ENCODE peak calls at places on chromosomes 2 and 18, in ten cellular contexts. E, T, V, B, Q, Z, F, D, C and G are unnamed samples.

GRCh38 chr18:32552421-32553030 is 81.8 kb upstream of the GAREM1 start:
- DNase-seq in T (peak; percentile 56), V (peak; percentile 72), Q (peak; percentile 33), E (peak; percentile 36), B (peak; percentile 28), D (peak; percentile 73), Z (peak; percentile 65), C (peak; percentile 61), F (peak; percentile 32), G (peak; percentile 15)

GRCh38 chr18:13614318-13614643 is 112.1 kb downstream of the FAM210A start:
- DNase-seq in Q (no peak), T (no peak), F (no peak), B (no peak), Z (no peak), E (no peak), C (no peak), D (no peak), V (peak; percentile 39), G (no peak)

GRCh38 chr2:44515416-44515815 is 153.7 kb downstream of the CAMKMT start:
- DNase-seq in B (no peak), E (no peak), C (no peak), Z (no peak), T (no peak), D (no peak), Q (no peak), F (no peak), V (no peak), G (no peak)

GRCh38 chr2:128026422-128027277 is 1.2 kb downstream of the SAP130 start:
- DNase-seq in Z (no peak), Q (no peak), C (no peak), T (no peak), F (peak; percentile 2), V (no peak), E (no peak), D (peak; percentile 10), B (no peak), G (no peak)

GRCh38 chr2:118103963-118104942 is 16.0 kb downstream of the INSIG2 start:
- DNase-seq in E (no peak), F (no peak), V (no peak), C (no peak), T (no peak), Z (no peak), Q (no peak), D (no peak), B (no peak), G (no peak)

GRCh38 chr2:134460583-134460998 is 206.7 kb downstream of the MGAT5 start:
- DNase-seq in T (peak; percentile 47), F (peak; percentile 42), C (peak; percentile 59), B (peak; percentile 22), Q (peak; percentile 36), D (peak; percentile 81), V (peak; percentile 49), Z (peak; percentile 34), E (peak; percentile 5), G (peak; percentile 5)

GRCh38 chr2:38751847-38752410 is 768 bp upstream of the SRSF7 start:
- DNase-seq in C (no peak), E (peak; percentile 17), V (peak; percentile 64), T (peak; percentile 57), D (peak; percentile 37), Q (peak; percentile 14), B (no peak), F (no peak), Z (peak; percentile 25), G (no peak)

GRCh38 chr2:18336975-18337374 is 223.5 kb downstream of the RDH14 start:
- DNase-seq in F (no peak), Q (no peak), B (no peak), C (no peak), E (no peak), Z (peak; percentile 22), V (no peak), D (no peak), T (no peak), G (no peak)

GRCh38 chr2:221571108-221571390 is 1.1 kb downstream of the EPHA4 start:
- DNase-seq in E (no peak), V (peak; percentile 31), F (no peak), D (no peak), Z (peak; percentile 19), C (no peak), B (no peak), T (no peak), Q (no peak), G (no peak)